ENCODE peak calls at places on chromosomes 13 and 19, in ten cellular contexts. One of them, this sample, is unnamed.

GRCh38 chr13:42559057-42559456 is 14.9 kb upstream of the TNFSF11 start:
- DNase-seq in RWPE2: no peak
- DNase-seq in CD4-positive, alpha-beta T cell: no peak
- DNase-seq in WERI-Rb-1: no peak
- DNase-seq in uterus: no peak
- DNase-seq in pancreas: no peak
- DNase-seq in stomach: no peak
- DNase-seq in OCI-LY7: no peak
- DNase-seq in kidney: no peak
- DNase-seq in endodermal cell: no peak
- DNase-seq in this sample: no peak

GRCh38 chr13:21735621-21736401 is 64.9 kb downstream of the FGF9 start:
- DNase-seq in pancreas: no peak
- DNase-seq in WERI-Rb-1: no peak
- DNase-seq in kidney: no peak
- DNase-seq in stomach: no peak
- DNase-seq in uterus: no peak
- DNase-seq in RWPE2: no peak
- DNase-seq in endodermal cell: peak
- DNase-seq in CD4-positive, alpha-beta T cell: no peak
- DNase-seq in OCI-LY7: no peak
- DNase-seq in this sample: no peak

GRCh38 chr13:45807520-45808099 is 43.9 kb downstream of the SIAH3 start:
- DNase-seq in stomach: peak
- DNase-seq in OCI-LY7: peak
- DNase-seq in WERI-Rb-1: peak
- DNase-seq in pancreas: no peak
- DNase-seq in endodermal cell: peak
- DNase-seq in CD4-positive, alpha-beta T cell: peak
- DNase-seq in kidney: no peak
- DNase-seq in uterus: no peak
- DNase-seq in RWPE2: no peak
- DNase-seq in this sample: peak

GRCh38 chr19:10288662-10289166 is 1.0 kb upstream of the ICAM5 start:
- DNase-seq in CD4-positive, alpha-beta T cell: no peak
- DNase-seq in kidney: no peak
- DNase-seq in stomach: peak
- DNase-seq in endodermal cell: peak
- DNase-seq in OCI-LY7: peak
- DNase-seq in RWPE2: peak
- DNase-seq in uterus: no peak
- DNase-seq in pancreas: no peak
- DNase-seq in WERI-Rb-1: peak
- DNase-seq in this sample: peak

GRCh38 chr13:92717857-92718256 is 508.8 kb upstream of the GPC6 start:
- DNase-seq in uterus: no peak
- DNase-seq in WERI-Rb-1: no peak
- DNase-seq in pancreas: no peak
- DNase-seq in endodermal cell: no peak
- DNase-seq in RWPE2: no peak
- DNase-seq in stomach: no peak
- DNase-seq in kidney: no peak
- DNase-seq in CD4-positive, alpha-beta T cell: no peak
- DNase-seq in OCI-LY7: no peak
- DNase-seq in this sample: no peak

GRCh38 chr19:19900124-19900523 is 622 bp upstream of the ZNF93 start:
- DNase-seq in CD4-positive, alpha-beta T cell: no peak
- DNase-seq in uterus: no peak
- DNase-seq in kidney: no peak
- DNase-seq in endodermal cell: no peak
- DNase-seq in RWPE2: no peak
- DNase-seq in stomach: no peak
- DNase-seq in WERI-Rb-1: peak
- DNase-seq in pancreas: no peak
- DNase-seq in OCI-LY7: no peak
- DNase-seq in this sample: no peak

GRCh38 chr19:32563761-32564160 is 17.2 kb upstream of the PDCD5 start:
- DNase-seq in stomach: no peak
- DNase-seq in CD4-positive, alpha-beta T cell: no peak
- DNase-seq in uterus: no peak
- DNase-seq in OCI-LY7: no peak
- DNase-seq in kidney: no peak
- DNase-seq in RWPE2: no peak
- DNase-seq in WERI-Rb-1: no peak
- DNase-seq in endodermal cell: no peak
- DNase-seq in pancreas: no peak
- DNase-seq in this sample: no peak

GRCh38 chr13:79482271-79482970 is 1.5 kb downstream of the NDFIP2 start:
- DNase-seq in stomach: no peak
- DNase-seq in OCI-LY7: no peak
- DNase-seq in kidney: no peak
- DNase-seq in CD4-positive, alpha-beta T cell: no peak
- DNase-seq in RWPE2: no peak
- DNase-seq in pancreas: no peak
- DNase-seq in uterus: no peak
- DNase-seq in endodermal cell: no peak
- DNase-seq in WERI-Rb-1: no peak
- DNase-seq in this sample: no peak

GRCh38 chr13:99322297-99323103 is 15.3 kb upstream of the GPR183 start:
- DNase-seq in endodermal cell: no peak
- DNase-seq in RWPE2: no peak
- DNase-seq in OCI-LY7: no peak
- DNase-seq in WERI-Rb-1: no peak
- DNase-seq in uterus: no peak
- DNase-seq in pancreas: no peak
- DNase-seq in kidney: no peak
- DNase-seq in CD4-positive, alpha-beta T cell: no peak
- DNase-seq in stomach: no peak
- DNase-seq in this sample: peak

GRCh38 chr13:55214851-55215345 is 1925.8 kb upstream of the PRR20A start:
- DNase-seq in OCI-LY7: no peak
- DNase-seq in WERI-Rb-1: no peak
- DNase-seq in kidney: no peak
- DNase-seq in uterus: no peak
- DNase-seq in pancreas: no peak
- DNase-seq in CD4-positive, alpha-beta T cell: no peak
- DNase-seq in stomach: no peak
- DNase-seq in endodermal cell: no peak
- DNase-seq in RWPE2: no peak
- DNase-seq in this sample: no peak

GRCh38 chr13:48653074-48654054 is at the start of gene CYSLTR2:
- DNase-seq in RWPE2: no peak
- DNase-seq in kidney: no peak
- DNase-seq in OCI-LY7: no peak
- DNase-seq in pancreas: no peak
- DNase-seq in endodermal cell: no peak
- DNase-seq in uterus: no peak
- DNase-seq in WERI-Rb-1: no peak
- DNase-seq in CD4-positive, alpha-beta T cell: no peak
- DNase-seq in stomach: no peak
- DNase-seq in this sample: no peak

GRCh38 chr19:39557791-39558622 is 18.0 kb upstream of the EID2 start:
- DNase-seq in uterus: no peak
- DNase-seq in CD4-positive, alpha-beta T cell: no peak
- DNase-seq in stomach: no peak
- DNase-seq in RWPE2: no peak
- DNase-seq in kidney: no peak
- DNase-seq in pancreas: no peak
- DNase-seq in endodermal cell: no peak
- DNase-seq in WERI-Rb-1: no peak
- DNase-seq in OCI-LY7: peak
- DNase-seq in this sample: no peak

GRCh38 chr13:43537124-43537523 is 249.6 kb downstream of the ENOX1 start:
- DNase-seq in RWPE2: no peak
- DNase-seq in CD4-positive, alpha-beta T cell: no peak
- DNase-seq in kidney: no peak
- DNase-seq in OCI-LY7: no peak
- DNase-seq in WERI-Rb-1: no peak
- DNase-seq in endodermal cell: no peak
- DNase-seq in uterus: no peak
- DNase-seq in stomach: no peak
- DNase-seq in pancreas: no peak
- DNase-seq in this sample: no peak

GRCh38 chr13:51726446-51727185 is 77.3 kb downstream of the DHRS12 start:
- DNase-seq in endodermal cell: no peak
- DNase-seq in stomach: no peak
- DNase-seq in RWPE2: no peak
- DNase-seq in WERI-Rb-1: no peak
- DNase-seq in pancreas: no peak
- DNase-seq in CD4-positive, alpha-beta T cell: no peak
- DNase-seq in kidney: no peak
- DNase-seq in OCI-LY7: no peak
- DNase-seq in uterus: no peak
- DNase-seq in this sample: no peak

GRCh38 chr13:79051472-79051871 is 354.6 kb downstream of the RBM26 start:
- DNase-seq in stomach: no peak
- DNase-seq in uterus: no peak
- DNase-seq in endodermal cell: no peak
- DNase-seq in WERI-Rb-1: no peak
- DNase-seq in RWPE2: no peak
- DNase-seq in kidney: no peak
- DNase-seq in pancreas: no peak
- DNase-seq in CD4-positive, alpha-beta T cell: no peak
- DNase-seq in OCI-LY7: no peak
- DNase-seq in this sample: no peak

GRCh38 chr13:91664036-91664435 is 265.6 kb downstream of the GPC5 start:
- DNase-seq in WERI-Rb-1: no peak
- DNase-seq in OCI-LY7: no peak
- DNase-seq in stomach: no peak
- DNase-seq in uterus: no peak
- DNase-seq in CD4-positive, alpha-beta T cell: no peak
- DNase-seq in pancreas: no peak
- DNase-seq in RWPE2: no peak
- DNase-seq in kidney: no peak
- DNase-seq in endodermal cell: no peak
- DNase-seq in this sample: no peak

GRCh38 chr19:1252818-1253513 is 4.6 kb downstream of the MIDN start:
- DNase-seq in pancreas: peak
- DNase-seq in endodermal cell: peak
- DNase-seq in kidney: peak
- DNase-seq in WERI-Rb-1: no peak
- DNase-seq in OCI-LY7: peak
- DNase-seq in CD4-positive, alpha-beta T cell: peak
- DNase-seq in stomach: peak
- DNase-seq in RWPE2: peak
- DNase-seq in uterus: peak
- DNase-seq in this sample: peak

GRCh38 chr19:7901337-7901736 is 2.3 kb upstream of the MAP2K7 start:
- DNase-seq in endodermal cell: no peak
- DNase-seq in uterus: no peak
- DNase-seq in pancreas: no peak
- DNase-seq in RWPE2: no peak
- DNase-seq in WERI-Rb-1: no peak
- DNase-seq in OCI-LY7: no peak
- DNase-seq in kidney: no peak
- DNase-seq in stomach: no peak
- DNase-seq in CD4-positive, alpha-beta T cell: no peak
- DNase-seq in this sample: no peak

DNA sequence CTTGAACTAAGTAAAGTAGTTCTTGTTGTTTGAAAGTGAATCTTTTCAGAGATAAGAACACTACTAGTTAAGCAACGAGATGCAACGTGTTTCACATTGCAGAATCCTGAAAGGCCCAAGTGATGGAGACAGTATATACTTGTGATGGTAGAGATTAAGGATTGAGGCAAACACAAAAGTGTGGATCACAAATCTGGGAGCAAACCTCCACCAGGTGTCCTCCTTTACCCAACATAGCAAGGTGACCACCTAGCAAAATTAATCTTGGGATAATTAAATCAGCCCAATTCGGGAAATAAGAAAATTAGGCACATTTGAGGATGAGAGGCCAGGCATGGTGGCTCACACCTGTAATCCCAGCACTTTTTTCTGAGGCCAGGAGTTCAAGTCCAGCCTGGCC is 563.9 kb downstream of the DACH1 start:
- DNase-seq in uterus: no peak
- DNase-seq in CD4-positive, alpha-beta T cell: no peak
- DNase-seq in stomach: no peak
- DNase-seq in endodermal cell: peak
- DNase-seq in WERI-Rb-1: no peak
- DNase-seq in OCI-LY7: no peak
- DNase-seq in pancreas: no peak
- DNase-seq in RWPE2: no peak
- DNase-seq in kidney: no peak
- DNase-seq in this sample: no peak
- TF ChIP-seq CTCF in uterus: no peak
- TF ChIP-seq CTCF in CD4-positive, alpha-beta T cell: no peak
- TF ChIP-seq CTCF in stomach: no peak
- TF ChIP-seq CTCF in endodermal cell: peak
- TF ChIP-seq CTCF in WERI-Rb-1: peak
- TF ChIP-seq CTCF in OCI-LY7: no peak
- TF ChIP-seq CTCF in pancreas: no peak
- TF ChIP-seq CTCF in RWPE2: no peak
- TF ChIP-seq CTCF in kidney: peak
- TF ChIP-seq CTCF in this sample: no peak

DNA sequence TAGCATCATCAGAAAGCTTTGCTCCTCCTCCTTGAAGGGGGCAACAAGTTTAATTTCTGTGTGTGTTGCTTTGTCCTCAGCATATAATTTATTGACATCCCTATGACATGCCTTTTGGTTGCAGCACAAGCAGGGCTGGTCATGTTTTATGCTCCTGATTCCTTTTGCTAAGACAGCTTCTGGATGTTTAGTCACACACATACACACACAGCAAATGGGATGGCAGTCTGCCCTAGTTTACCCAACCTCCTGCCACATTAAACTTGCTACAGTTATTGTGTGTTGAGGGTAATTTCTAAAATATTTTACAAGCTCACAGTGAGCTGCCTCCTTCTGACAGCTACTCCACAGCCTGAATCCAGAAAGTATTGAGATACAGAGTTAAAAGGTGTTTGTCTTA is 217.9 kb upstream of the RXFP2 start:
- DNase-seq in uterus: peak
- DNase-seq in CD4-positive, alpha-beta T cell: no peak
- DNase-seq in RWPE2: no peak
- DNase-seq in WERI-Rb-1: no peak
- DNase-seq in stomach: no peak
- DNase-seq in endodermal cell: no peak
- DNase-seq in OCI-LY7: no peak
- DNase-seq in kidney: no peak
- DNase-seq in pancreas: no peak
- DNase-seq in this sample: no peak
- TF ChIP-seq CTCF in uterus: no peak
- TF ChIP-seq CTCF in CD4-positive, alpha-beta T cell: no peak
- TF ChIP-seq CTCF in RWPE2: no peak
- TF ChIP-seq CTCF in WERI-Rb-1: no peak
- TF ChIP-seq CTCF in stomach: no peak
- TF ChIP-seq CTCF in endodermal cell: no peak
- TF ChIP-seq CTCF in OCI-LY7: no peak
- TF ChIP-seq CTCF in kidney: no peak
- TF ChIP-seq CTCF in pancreas: no peak
- TF ChIP-seq CTCF in this sample: no peak

GRCh38 chr19:48006762-48007161 is 12.3 kb downstream of the ELSPBP1 start:
- DNase-seq in endodermal cell: peak
- DNase-seq in pancreas: no peak
- DNase-seq in WERI-Rb-1: no peak
- DNase-seq in RWPE2: no peak
- DNase-seq in uterus: no peak
- DNase-seq in kidney: no peak
- DNase-seq in OCI-LY7: peak
- DNase-seq in stomach: no peak
- DNase-seq in CD4-positive, alpha-beta T cell: no peak
- DNase-seq in this sample: no peak
- TF ChIP-seq CTCF in endodermal cell: peak
- TF ChIP-seq CTCF in pancreas: no peak
- TF ChIP-seq CTCF in WERI-Rb-1: peak
- TF ChIP-seq CTCF in RWPE2: no peak
- TF ChIP-seq CTCF in uterus: no peak
- TF ChIP-seq CTCF in kidney: no peak
- TF ChIP-seq CTCF in OCI-LY7: peak
- TF ChIP-seq CTCF in stomach: no peak
- TF ChIP-seq CTCF in CD4-positive, alpha-beta T cell: peak
- TF ChIP-seq CTCF in this sample: peak

GRCh38 chr19:30385666-30386065 is 13.5 kb downstream of the ZNF536 start:
- DNase-seq in pancreas: no peak
- DNase-seq in kidney: no peak
- DNase-seq in OCI-LY7: no peak
- DNase-seq in stomach: peak
- DNase-seq in endodermal cell: peak
- DNase-seq in uterus: no peak
- DNase-seq in RWPE2: no peak
- DNase-seq in WERI-Rb-1: peak
- DNase-seq in CD4-positive, alpha-beta T cell: no peak
- DNase-seq in this sample: no peak
- TF ChIP-seq CTCF in pancreas: no peak
- TF ChIP-seq CTCF in kidney: no peak
- TF ChIP-seq CTCF in OCI-LY7: no peak
- TF ChIP-seq CTCF in stomach: no peak
- TF ChIP-seq CTCF in endodermal cell: no peak
- TF ChIP-seq CTCF in uterus: no peak
- TF ChIP-seq CTCF in RWPE2: no peak
- TF ChIP-seq CTCF in WERI-Rb-1: no peak
- TF ChIP-seq CTCF in CD4-positive, alpha-beta T cell: no peak
- TF ChIP-seq CTCF in this sample: no peak

This sample was measured in GM13977.